ENCODE peak calls at places on chromosomes 16 and 17, in nine cellular contexts. G is dorsolateral prefrontal cortex, S is cardiac muscle cell, F is pancreas, T is AG10803, K is fibroblast of the aortic adventitia, M is A549, U is GM23338, H is kidney epithelial cell. X is an unnamed sample.

GRCh38 chr17:2179615-2180295 is 123.8 kb downstream of the SMG6 start:
- DNase-seq in F (peak; percentile 51), T (peak; percentile 97), M (no peak), U (no peak), H (no peak), S (no peak), K (peak; percentile 99), G (no peak), X (peak; percentile 94)

GRCh38 chr17:80664217-80664780 is 119.7 kb downstream of the RPTOR start:
- DNase-seq in F (no peak), K (peak; percentile 25), G (no peak), T (no peak), U (no peak), H (no peak), S (no peak), M (no peak), X (no peak)

GRCh38 chr17:55356440-55357328 is 65.0 kb downstream of the MMD start:
- DNase-seq in M (peak; percentile 86), S (peak; percentile 58), T (peak; percentile 62), H (peak; percentile 26), U (peak; percentile 96), K (peak; percentile 71), F (peak; percentile 62), G (peak; percentile 28), X (peak; percentile 43)

GRCh38 chr17:47941998-47942490 is 673 bp downstream of the PNPO start:
- DNase-seq in U (peak; percentile 21), G (no peak), F (peak; percentile 37), M (no peak), K (no peak), T (no peak), S (no peak), H (no peak), X (no peak)

GRCh38 chr16:81279375-81279774 is 35.4 kb upstream of the GAN start:
- DNase-seq in F (no peak), G (no peak), T (peak; percentile 16), K (peak; percentile 52), M (peak; percentile 14), H (no peak), U (no peak), S (no peak), X (no peak)

GRCh38 chr17:50352693-50353599 is 7.0 kb downstream of the XYLT2 start:
- DNase-seq in G (no peak), T (no peak), U (no peak), K (no peak), F (no peak), H (no peak), M (no peak), S (no peak), X (no peak)

GRCh38 chr17:77834170-77835115 is 124.1 kb upstream of the TNRC6C start:
- DNase-seq in G (no peak), M (peak; percentile 71), S (peak; percentile 63), K (peak; percentile 80), H (peak; percentile 77), T (peak; percentile 75), U (no peak), F (peak; percentile 61), X (peak; percentile 74)

GRCh38 chr16:68655806-68656205 is 10.7 kb downstream of the CDH3 start:
- DNase-seq in T (no peak), F (no peak), U (no peak), K (no peak), S (no peak), M (no peak), H (no peak), G (no peak), X (no peak)

GRCh38 chr16:59179446-59180082 is 445.4 kb upstream of the GOT2 start:
- DNase-seq in H (no peak), F (no peak), G (no peak), T (no peak), K (no peak), U (no peak), M (peak; percentile 81), S (no peak), X (no peak)

GRCh38 chr16:9495824-9496223 is 404.4 kb downstream of the HAPSTR1 start:
- DNase-seq in K (no peak), U (no peak), M (no peak), F (no peak), G (no peak), H (no peak), S (no peak), T (no peak), X (no peak)

GRCh38 chr16:9484901-9485300 is 393.5 kb downstream of the HAPSTR1 start:
- DNase-seq in G (no peak), T (no peak), F (no peak), S (no peak), U (no peak), H (no peak), K (no peak), M (no peak), X (no peak)

GRCh38 chr16:9484436-9484835 is 393.0 kb downstream of the HAPSTR1 start:
- DNase-seq in K (no peak), G (no peak), T (no peak), F (no peak), U (no peak), M (no peak), H (peak; percentile 18), S (no peak), X (no peak)

DNA sequence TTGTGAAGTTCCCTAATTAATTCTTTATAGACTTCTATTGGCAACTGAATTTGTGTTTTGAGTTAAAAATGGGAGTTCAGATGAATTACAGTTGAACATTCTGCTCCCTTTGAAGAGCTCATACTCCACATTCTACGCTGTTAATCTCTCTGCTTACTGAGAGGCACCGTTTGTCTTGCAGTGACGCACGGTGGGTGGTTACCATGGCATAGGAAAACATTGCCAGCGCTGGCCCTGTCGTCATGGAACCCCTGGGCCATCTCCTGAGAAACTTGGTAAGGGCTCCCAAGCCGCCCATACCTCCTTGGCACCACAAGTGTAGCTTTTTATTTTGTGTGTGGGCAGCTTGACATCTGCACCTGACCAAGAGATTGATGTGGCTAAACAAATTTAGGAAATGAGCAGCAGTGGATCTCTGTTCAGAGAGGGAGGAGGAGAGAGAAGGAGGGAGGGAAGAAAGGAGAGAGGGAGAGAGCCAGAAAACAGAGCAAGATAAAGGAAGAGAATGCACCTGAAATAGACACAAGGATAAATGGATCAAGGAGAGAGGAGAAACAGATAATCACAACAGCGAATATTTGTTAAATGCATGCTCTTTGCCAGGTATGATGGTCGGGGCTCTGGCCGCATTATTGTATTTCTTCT is 398.5 kb downstream of the HAPSTR1 start:
- DNase-seq in T (no peak), M (peak; percentile 8), S (no peak), H (peak; percentile 16), U (peak; percentile 15), K (no peak), F (no peak), G (no peak), X (no peak)
- H3K4me3 ChIP-seq in T (no peak overlapping the region), M (no peak overlapping the region), S (no peak overlapping the region), H (no peak overlapping the region), U (no peak overlapping the region), K (no peak overlapping the region), F (no peak overlapping the region), G (no peak overlapping the region), X (no peak overlapping the region)

DNA sequence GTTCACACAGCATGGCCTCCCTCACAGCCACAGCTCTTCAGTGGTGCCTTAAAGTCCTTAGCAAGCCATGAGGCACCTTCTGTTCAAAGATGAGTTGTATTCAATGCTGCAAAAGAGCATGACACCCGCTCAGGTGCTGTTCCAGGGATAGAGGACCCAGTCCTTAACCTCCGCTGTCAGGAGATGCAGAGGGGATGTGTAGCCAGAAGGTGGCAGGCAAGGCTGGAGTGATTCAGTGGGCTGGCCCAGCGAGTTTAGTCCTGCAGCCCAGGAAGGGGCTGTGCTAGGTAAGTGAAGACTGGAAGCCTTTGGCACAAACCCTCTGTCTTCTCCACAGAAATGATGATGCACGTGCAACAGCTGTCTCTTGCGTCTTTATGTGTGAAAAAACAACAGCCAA is 25.0 kb upstream of the ADAM11 start:
- DNase-seq in U (peak; percentile 78), M (peak; percentile 57), G (no peak), T (no peak), K (no peak), F (no peak), S (peak; percentile 74), H (no peak), X (no peak)
- TF ChIP-seq CTCF in U (peak; percentile 84), M (peak; percentile 31), G (peak; percentile 33), T (no peak), K (peak; percentile 18), F (no peak), S (peak; percentile 35), H (peak; percentile 44), X (peak; percentile 61)

GRCh38 chr17:82862758-82863645 is 23.2 kb upstream of the ZNF750 start:
- DNase-seq in T (no peak), K (no peak), H (no peak), G (no peak), M (no peak), S (no peak), U (no peak), F (peak; percentile 52), X (no peak)
- H3K4me3 ChIP-seq in T (no peak overlapping the region), K (no peak overlapping the region), H (no peak overlapping the region), G (no peak overlapping the region), M (no peak overlapping the region), S (no peak overlapping the region), U (no peak overlapping the region), F (no peak overlapping the region), X (no peak overlapping the region)

GRCh38 chr17:82106697-82107305 is 8.8 kb upstream of the FASN start:
- DNase-seq in T (no peak), U (no peak), M (no peak), G (no peak), S (no peak), H (no peak), F (peak; percentile 44), K (no peak), X (no peak)

GRCh38 chr17:82105417-82105881 is 7.4 kb upstream of the FASN start:
- DNase-seq in H (no peak), S (no peak), T (no peak), U (no peak), K (no peak), G (no peak), F (no peak), M (no peak), X (no peak)

GRCh38 chr17:82104797-82105416 is 6.9 kb upstream of the FASN start:
- DNase-seq in S (no peak), H (no peak), F (no peak), M (no peak), K (no peak), U (no peak), G (no peak), T (no peak), X (no peak)

GRCh38 chr17:82107341-82107860 is 9.4 kb upstream of the FASN start:
- DNase-seq in G (no peak), F (peak; percentile 53), H (no peak), S (no peak), U (peak; percentile 44), K (no peak), M (peak; percentile 59), T (no peak), X (no peak)

DNA sequence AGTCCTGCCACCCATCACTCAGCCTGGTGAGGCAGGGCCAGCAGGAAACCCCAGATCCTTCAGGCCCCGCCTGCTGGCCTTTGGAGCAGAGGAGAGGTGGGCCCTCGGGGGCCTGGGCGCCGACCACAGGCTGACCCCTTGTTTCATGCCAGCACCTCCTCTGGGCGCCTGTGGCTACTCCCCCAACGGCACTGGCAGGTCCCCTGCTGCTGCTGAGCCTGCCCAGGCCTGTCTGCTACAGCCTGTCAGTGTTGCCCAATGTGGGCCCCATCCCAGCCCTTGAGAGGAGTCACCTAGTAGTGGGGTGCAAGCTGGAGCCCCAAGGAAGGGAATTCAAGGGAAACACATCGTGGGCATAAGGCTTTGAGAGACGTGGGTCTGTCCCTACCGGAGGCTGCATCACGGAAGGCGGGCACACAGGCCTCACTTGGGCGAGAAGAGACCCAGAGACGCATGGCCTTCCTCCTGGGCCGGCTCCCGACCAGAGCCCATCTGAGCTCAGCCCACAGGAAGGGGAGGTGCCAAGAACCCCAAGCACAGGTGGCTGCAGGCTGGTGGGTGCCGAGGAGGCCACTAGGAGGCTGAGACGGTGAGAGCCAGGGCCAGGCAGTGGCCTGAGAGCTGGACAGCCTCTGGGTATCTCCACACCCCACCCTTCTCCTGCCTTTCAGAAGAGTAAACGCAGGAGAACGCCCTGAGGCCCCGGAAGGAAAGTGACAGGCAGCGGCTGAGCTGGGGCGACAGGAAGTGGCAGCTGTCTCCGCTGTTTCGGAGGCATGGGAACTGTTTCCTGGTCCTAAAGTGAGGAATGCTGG is 8.1 kb upstream of the FASN start:
- DNase-seq in M (peak; percentile 82), H (no peak), T (peak; percentile 39), K (no peak), S (peak; percentile 73), G (no peak), U (peak; percentile 89), F (no peak), X (no peak)
- TF ChIP-seq CTCF in M (no peak), H (peak; percentile 50), T (peak; percentile 40), K (peak; percentile 10), S (peak; percentile 40), G (no peak), U (peak; percentile 52), F (peak; percentile 10), X (peak; percentile 38)

X was measured in astrocyte of the cerebellum.